ENCODE peak calls at places on chromosome 17, in nine cellular contexts. W is tibial nerve, I is breast epithelium, B is body of pancreas, X is AG04450, H is activated B cell treated with CpG ODN at 0.5 μM for 24 hours, Q is fibroblast of lung, K is neural crest cell, G is neural progenitor cell. A is an unnamed sample.

GRCh38 chr17:31254654-31255053 is 42.4 kb downstream of the OMG start:
- DNase-seq in W (no peak), I (no peak), B (no peak), X (no peak), H (no peak), Q (no peak), K (no peak), G (no peak), A (no peak)

GRCh38 chr17:283911-284675 is 68.5 kb downstream of the RPH3AL start:
- DNase-seq in W (no peak), I (peak), B (no peak), X (no peak), H (no peak), Q (no peak), K (no peak), G (no peak), A (no peak)

GRCh38 chr17:81049973-81050551 is 15.1 kb downstream of the BAIAP2 start:
- DNase-seq in W (no peak), I (peak), B (peak), X (no peak), H (no peak), Q (peak), K (no peak), G (no peak), A (no peak)

GRCh38 chr17:3574231-3574630 is 16.6 kb upstream of the TRPV3 start:
- DNase-seq in W (no peak), I (no peak), B (no peak), X (no peak), H (no peak), Q (no peak), K (no peak), G (no peak), A (no peak)

GRCh38 chr17:72463287-72464102 is 342.7 kb downstream of the SOX9 start:
- DNase-seq in W (no peak), I (no peak), B (peak), X (no peak), H (no peak), Q (no peak), K (no peak), G (no peak), A (no peak)

GRCh38 chr17:70276931-70277330 is 107.6 kb downstream of the KCNJ2 start:
- DNase-seq in W (no peak), I (no peak), B (no peak), X (no peak), H (no peak), Q (peak), K (no peak), G (no peak), A (no peak)

GRCh38 chr17:52965856-52966255 is 807.3 kb upstream of the CA10 start:
- DNase-seq in W (no peak), I (no peak), B (no peak), X (no peak), H (no peak), Q (no peak), K (no peak), G (no peak), A (no peak)

GRCh38 chr17:47875586-47875985 is 20.4 kb upstream of the SP2 start:
- DNase-seq in W (no peak), I (no peak), B (no peak), X (no peak), H (no peak), Q (peak), K (no peak), G (no peak), A (no peak)

GRCh38 chr17:81009124-81009523 is 17.5 kb downstream of the CHMP6 start:
- DNase-seq in W (no peak), I (no peak), B (no peak), X (no peak), H (no peak), Q (no peak), K (no peak), G (no peak), A (no peak)

GRCh38 chr17:37430051-37430591 is 23.4 kb downstream of the TADA2A start:
- DNase-seq in W (no peak), I (no peak), B (no peak), X (no peak), H (no peak), Q (peak), K (no peak), G (no peak), A (no peak)

GRCh38 chr17:47621293-47622178 is 28.2 kb upstream of the KPNB1 start:
- DNase-seq in W (no peak), I (no peak), B (peak), X (peak), H (no peak), Q (peak), K (no peak), G (peak), A (no peak)

DNA sequence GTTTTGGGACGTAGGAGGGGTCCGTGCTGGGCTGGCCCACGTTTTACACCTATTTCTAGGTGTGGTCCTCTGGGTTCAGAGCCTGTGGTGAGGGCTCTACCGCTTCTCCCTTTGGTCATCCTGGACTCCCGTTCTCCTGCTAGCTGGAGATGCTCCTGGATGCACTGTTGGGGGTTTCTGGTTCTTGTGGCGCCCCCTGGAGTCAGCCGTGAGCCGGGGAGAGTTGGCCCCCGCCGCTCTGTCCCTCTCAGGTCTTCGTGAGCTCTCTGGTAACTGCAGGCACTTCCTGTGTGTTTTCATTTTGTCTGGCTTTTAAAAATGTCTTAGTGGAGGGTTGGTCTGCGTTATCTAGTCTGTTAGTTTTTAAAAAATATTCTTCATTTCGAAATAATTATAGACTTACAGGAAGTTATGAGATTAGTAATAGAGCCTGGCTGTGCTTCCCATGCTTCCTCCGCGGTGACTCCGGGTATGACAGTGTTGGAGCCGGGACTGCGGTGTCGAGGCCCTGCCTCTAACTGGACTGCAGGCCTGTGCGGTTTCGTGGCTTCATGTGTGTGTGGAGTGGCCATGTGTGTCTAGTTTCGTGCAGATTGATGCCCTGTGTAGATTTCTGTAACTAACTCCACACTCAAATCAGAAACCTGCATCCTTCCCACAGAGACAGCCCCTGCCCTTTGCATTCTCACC is 78.0 kb upstream of the ZNF750 start:
- DNase-seq in W (no peak), I (no peak), B (peak), X (no peak), H (no peak), Q (no peak), K (peak), G (peak), A (peak)
- TF ChIP-seq CTCF in W (no peak), I (no peak), B (peak), X (peak), H (no peak), Q (no peak), K (peak), G (peak), A (peak)

GRCh38 chr17:57531078-57531477 is 214.0 kb downstream of the CCDC182 start:
- DNase-seq in W (no peak), I (no peak), B (no peak), X (no peak), H (no peak), Q (no peak), K (no peak), G (no peak), A (no peak)
- TF ChIP-seq CTCF in W (no peak), I (no peak), B (no peak), X (no peak), H (no peak), Q (no peak), K (no peak), G (no peak), A (no peak)

GRCh38 chr17:50778471-50778870 is 11.2 kb upstream of the ANKRD40CL start:
- DNase-seq in W (no peak), I (no peak), B (no peak), X (no peak), H (no peak), Q (no peak), K (no peak), G (no peak), A (no peak)

GRCh38 chr17:50769884-50770283 is 2.6 kb upstream of the ANKRD40CL start:
- DNase-seq in W (no peak), I (no peak), B (peak), X (no peak), H (no peak), Q (no peak), K (no peak), G (no peak), A (no peak)

GRCh38 chr17:50778988-50779387 is 11.7 kb upstream of the ANKRD40CL start:
- DNase-seq in W (no peak), I (no peak), B (no peak), X (no peak), H (no peak), Q (no peak), K (no peak), G (no peak), A (no peak)

GRCh38 chr17:50772251-50772650 is 4.9 kb upstream of the ANKRD40CL start:
- DNase-seq in W (no peak), I (no peak), B (no peak), X (no peak), H (no peak), Q (no peak), K (no peak), G (no peak), A (no peak)

GRCh38 chr17:50774225-50774803 is 7.0 kb upstream of the ANKRD40CL start:
- DNase-seq in W (no peak), I (peak), B (no peak), X (no peak), H (no peak), Q (no peak), K (no peak), G (no peak), A (no peak)
- TF ChIP-seq CTCF in W (no peak), I (no peak), B (no peak), X (no peak), H (no peak), Q (no peak), K (no peak), G (peak), A (no peak)

DNA sequence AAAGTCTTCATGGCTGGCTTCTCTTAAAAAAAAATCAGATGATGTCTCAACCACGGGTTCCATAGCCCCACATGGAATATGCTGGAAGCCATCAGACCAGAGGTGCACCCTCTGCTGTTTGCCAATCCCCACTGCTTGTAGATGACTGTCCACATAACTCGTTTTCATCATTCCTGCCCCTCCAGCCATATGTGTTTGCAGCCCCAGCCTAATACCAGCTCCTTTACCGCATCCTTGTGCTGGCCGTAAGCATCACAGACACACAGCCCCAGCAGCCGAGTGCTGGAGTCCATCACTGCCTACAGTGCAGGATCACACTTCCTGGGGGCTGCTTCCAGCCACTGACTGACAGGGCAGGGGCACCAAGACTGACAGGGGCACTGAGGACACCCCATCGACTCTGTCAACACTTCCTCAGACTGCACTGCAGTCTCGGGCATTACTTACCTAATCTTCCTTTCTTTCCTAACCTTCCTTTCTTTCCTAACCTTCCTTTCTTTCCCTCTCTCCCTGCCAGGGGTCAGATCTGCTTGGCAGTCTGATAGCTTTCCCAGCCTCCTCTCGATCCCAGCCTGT is 5.0 kb downstream of the RCVRN start:
- DNase-seq in W (no peak), I (no peak), B (peak), X (no peak), H (no peak), Q (peak), K (no peak), G (no peak), A (no peak)
- TF ChIP-seq CTCF in W (no peak), I (no peak), B (no peak), X (no peak), H (no peak), Q (no peak), K (no peak), G (no peak), A (no peak)

DNA sequence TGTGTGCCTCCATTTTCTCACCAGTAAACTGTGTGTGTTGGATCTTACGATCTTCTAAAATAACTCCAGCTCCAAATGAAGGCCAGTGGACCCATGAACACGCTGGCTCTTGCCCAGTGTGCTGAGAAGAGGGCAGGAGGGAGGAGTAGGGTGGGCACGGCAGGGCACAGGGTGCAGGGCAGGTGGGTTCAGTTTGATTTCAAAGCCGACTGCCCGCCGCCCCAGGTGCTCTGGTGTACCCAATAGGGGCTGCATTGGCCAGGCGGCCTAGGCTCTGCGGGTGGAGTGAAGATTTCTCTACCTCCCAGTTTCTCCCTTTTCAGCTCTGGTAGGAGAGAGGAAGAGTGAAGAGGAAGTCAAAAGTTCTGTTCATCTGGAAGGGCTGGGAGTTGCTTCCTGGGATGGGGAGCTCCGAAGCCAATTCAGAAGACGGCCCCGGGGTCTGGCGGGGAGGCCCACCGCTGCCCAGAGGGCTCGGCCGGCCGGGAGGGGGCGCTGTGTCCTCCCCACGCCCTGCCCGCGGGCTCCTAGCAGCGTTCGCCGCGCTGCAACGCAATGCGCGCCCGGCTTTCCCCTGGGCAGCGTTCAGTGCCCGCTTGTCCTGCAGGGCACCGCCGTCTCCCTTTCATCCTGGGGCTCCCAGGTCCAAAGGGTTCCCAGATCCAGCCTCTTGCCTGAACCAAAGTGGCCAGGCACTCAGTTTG is 1.1 kb upstream of the CRHR1 start:
- DNase-seq in W (no peak), I (no peak), B (no peak), X (no peak), H (no peak), Q (no peak), K (peak), G (peak), A (peak)
- TF ChIP-seq CTCF in W (peak), I (no peak), B (peak), X (no peak), H (no peak), Q (no peak), K (peak), G (peak), A (peak)

GRCh38 chr17:58176200-58176599 is 9.4 kb downstream of the OR4D2 start:
- DNase-seq in W (no peak), I (no peak), B (no peak), X (no peak), H (no peak), Q (peak), K (no peak), G (peak), A (no peak)

GRCh38 chr17:58174871-58175270 is 8.1 kb downstream of the OR4D2 start:
- DNase-seq in W (no peak), I (no peak), B (no peak), X (no peak), H (no peak), Q (no peak), K (no peak), G (no peak), A (no peak)

GRCh38 chr17:58166682-58167081 is at the start of gene OR4D2:
- DNase-seq in W (no peak), I (no peak), B (no peak), X (no peak), H (no peak), Q (no peak), K (no peak), G (no peak), A (no peak)

DNA sequence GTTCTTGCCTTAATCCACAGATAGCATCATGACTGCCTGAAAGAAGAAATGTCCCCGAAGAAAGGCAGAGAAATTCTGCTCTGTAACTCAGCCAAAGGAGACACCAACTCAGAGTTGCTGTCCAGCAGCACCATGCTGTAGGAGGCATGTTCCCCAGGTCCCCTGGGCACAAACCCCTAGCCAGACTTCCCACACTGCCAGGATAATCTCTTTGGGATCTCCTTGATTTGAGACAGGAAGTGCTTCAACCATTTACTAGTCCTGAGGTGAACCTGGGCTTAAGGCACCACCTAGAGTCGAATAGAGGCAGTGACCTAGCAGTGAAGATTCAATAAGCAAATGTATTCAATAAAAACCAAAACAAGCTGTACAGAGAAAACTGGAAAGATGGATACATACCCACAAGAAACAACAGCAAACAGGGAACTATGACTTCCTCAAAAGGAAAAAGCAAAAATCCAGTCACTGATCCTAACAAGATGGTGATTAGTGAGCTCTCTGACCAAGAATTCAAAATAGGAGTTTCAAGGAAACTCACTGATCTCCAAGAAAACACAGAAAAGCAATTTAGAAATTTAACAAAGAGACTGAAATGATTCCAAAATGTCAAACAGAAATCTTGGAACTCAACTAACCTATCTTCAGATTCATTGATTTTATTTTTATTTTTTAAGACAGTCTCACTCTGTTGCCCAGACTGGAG is 5.7 kb downstream of the OR4D2 start:
- DNase-seq in W (no peak), I (no peak), B (peak), X (no peak), H (no peak), Q (peak), K (no peak), G (peak), A (no peak)
- TF ChIP-seq CTCF in W (peak), I (no peak), B (peak), X (peak), H (no peak), Q (peak), K (peak), G (peak), A (peak)

DNA sequence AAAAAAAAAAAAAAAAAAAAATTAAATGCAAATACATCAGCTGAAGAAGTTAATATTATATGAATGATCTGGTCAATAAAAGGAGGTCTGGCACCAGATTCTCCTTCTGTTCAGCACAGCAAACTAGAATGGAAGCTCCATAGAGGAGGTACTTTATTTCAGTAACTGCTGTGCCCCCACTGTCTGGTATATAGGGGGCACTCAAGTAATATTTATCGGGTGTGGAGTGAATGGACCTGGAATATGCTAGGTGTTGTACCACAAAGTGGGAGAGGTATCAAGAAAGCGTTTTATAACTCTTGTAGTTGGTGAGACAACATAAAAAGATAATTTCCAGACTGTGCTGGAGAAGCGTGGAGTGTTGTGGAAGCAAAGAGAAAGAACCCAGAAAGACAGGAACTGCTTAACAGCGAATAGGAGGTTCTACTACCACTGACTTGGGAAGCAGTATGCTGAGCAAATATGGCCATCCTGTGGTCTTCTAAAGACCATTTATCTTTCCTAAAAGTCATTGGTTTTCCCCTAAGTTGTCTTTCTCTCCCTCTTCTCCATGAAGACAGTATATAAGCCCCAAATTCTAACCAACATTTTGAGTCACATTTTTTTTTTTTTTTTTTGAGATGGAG is 12.2 kb upstream of the PRKCA start:
- DNase-seq in W (no peak), I (no peak), B (no peak), X (no peak), H (no peak), Q (no peak), K (no peak), G (no peak), A (no peak)
- TF ChIP-seq CTCF in W (no peak), I (no peak), B (peak), X (no peak), H (no peak), Q (no peak), K (peak), G (peak), A (peak)

A was measured in D721Med.